ENCODE peak calls at places on chromosome 18, in seven cellular contexts. K is IMR-90, C is right lobe of liver, B is adrenal gland, U is body of pancreas, I is left lung, X is right cardiac atrium. Z is an unnamed sample. For H3K27me3, the result is how much of the 10 kb centered on the place peaks cover.

GRCh38 chr18:36454258-36454657 is 156.7 kb downstream of the FHOD3 start:
- DNase-seq in K (no peak), C (no peak), B (no peak), U (no peak), I (no peak), X (no peak), Z (no peak)

GRCh38 chr18:76923485-76924085 is 101.2 kb downstream of the ZNF236 start:
- DNase-seq in K (peak), C (no peak), B (no peak), U (peak), I (no peak), X (no peak), Z (no peak)

GRCh38 chr18:22171263-22171838 is 2.0 kb downstream of the GATA6 start:
- DNase-seq in K (no peak), C (no peak), B (no peak), U (peak), I (no peak), X (no peak), Z (no peak)

GRCh38 chr18:29184654-29185053 is 1007.7 kb upstream of the CDH2 start:
- DNase-seq in K (peak), C (no peak), B (no peak), U (no peak), I (no peak), X (no peak), Z (no peak)

GRCh38 chr18:76463358-76463757 is 31.7 kb downstream of the ZNF516 start:
- DNase-seq in K (no peak), C (no peak), B (no peak), U (no peak), I (no peak), X (no peak), Z (peak)

GRCh38 chr18:2994603-2995432 is 18.1 kb downstream of the LPIN2 start:
- DNase-seq in K (no peak), C (no peak), B (no peak), U (no peak), I (no peak), X (peak), Z (peak)

GRCh38 chr18:44599409-44599808 is 81.3 kb upstream of the SETBP1 start:
- DNase-seq in K (peak), C (no peak), B (peak), U (peak), I (no peak), X (peak), Z (peak)

GRCh38 chr18:61333746-61334490 is 688 bp downstream of the CDH20 start:
- DNase-seq in K (no peak), C (no peak), B (no peak), U (no peak), I (no peak), X (no peak), Z (peak)

GRCh38 chr18:12057419-12058039 is 36.1 kb upstream of the ANKRD62 start:
- DNase-seq in K (no peak), C (no peak), B (no peak), U (no peak), I (peak), X (no peak), Z (no peak)

GRCh38 chr18:42548493-42548892 is 567.0 kb downstream of the RIT2 start:
- DNase-seq in K (no peak), C (no peak), B (no peak), U (no peak), I (no peak), X (peak), Z (peak)

GRCh38 chr18:35778850-35779634 is 193.4 kb upstream of the RMP24 start:
- DNase-seq in K (no peak), C (no peak), B (no peak), U (no peak), I (no peak), X (no peak), Z (no peak)

GRCh38 chr18:10320848-10321247 is 133.6 kb upstream of the APCDD1 start:
- DNase-seq in K (peak), C (no peak), B (no peak), U (no peak), I (no peak), X (no peak), Z (no peak)

GRCh38 chr18:63137999-63138448 is 181.5 kb downstream of the BCL2 start:
- DNase-seq in K (no peak), C (no peak), B (peak), U (no peak), I (no peak), X (no peak), Z (no peak)

GRCh38 chr18:13379062-13379800 is 160.7 kb downstream of the LDLRAD4 start:
- DNase-seq in K (no peak), C (no peak), B (peak), U (no peak), I (no peak), X (no peak), Z (no peak)

GRCh38 chr18:23596183-23596582 is 9.9 kb upstream of the NPC1 start:
- DNase-seq in K (no peak), C (no peak), B (peak), U (no peak), I (peak), X (peak), Z (no peak)

GRCh38 chr18:45715212-45715780 is 8.7 kb upstream of the SLC14A1 start:
- DNase-seq in K (no peak), C (no peak), B (no peak), U (no peak), I (no peak), X (no peak), Z (no peak)

GRCh38 chr18:12008181-12008767 is 27.0 kb downstream of the IMPA2 start:
- DNase-seq in K (no peak), C (peak), B (no peak), U (peak), I (no peak), X (no peak), Z (peak)

GRCh38 chr18:44586782-44587524 is 93.7 kb upstream of the SETBP1 start:
- DNase-seq in K (no peak), C (no peak), B (no peak), U (no peak), I (no peak), X (no peak), Z (no peak)

GRCh38 chr18:48376934-48377333 is 32.2 kb downstream of the ZBTB7C start:
- DNase-seq in K (no peak), C (no peak), B (peak), U (no peak), I (no peak), X (no peak), Z (no peak)

GRCh38 chr18:24819141-24819890 is 358.9 kb downstream of the HRH4 start:
- DNase-seq in K (no peak), C (no peak), B (no peak), U (no peak), I (no peak), X (no peak), Z (no peak)

GRCh38 chr18:500230-500555 is 308 bp downstream of the COLEC12 start:
- DNase-seq in K (no peak), C (no peak), B (no peak), U (no peak), I (no peak), X (peak), Z (peak)

GRCh38 chr18:48452863-48453323 is 43.7 kb upstream of the ZBTB7C start:
- DNase-seq in K (peak), C (peak), B (no peak), U (no peak), I (no peak), X (no peak), Z (peak)

GRCh38 chr18:73669299-73669698 is 478.3 kb downstream of the FBXO15 start:
- DNase-seq in K (peak), C (no peak), B (no peak), U (peak), I (no peak), X (no peak), Z (no peak)

GRCh38 chr18:77114070-77114563 is 18.5 kb downstream of the MBP start:
- DNase-seq in K (no peak), C (no peak), B (no peak), U (no peak), I (no peak), X (no peak), Z (no peak)

GRCh38 chr18:65748321-65748720 is 2.5 kb upstream of the CDH7 start:
- DNase-seq in K (no peak), C (no peak), B (no peak), U (no peak), I (no peak), X (no peak), Z (no peak)

GRCh38 chr18:65751145-65752085 is 603 bp downstream of the CDH7 start:
- DNase-seq in K (no peak), C (no peak), B (no peak), U (no peak), I (no peak), X (peak), Z (peak)

GRCh38 chr18:65749881-65750280 is 931 bp upstream of the CDH7 start:
- DNase-seq in K (no peak), C (no peak), B (no peak), U (no peak), I (no peak), X (no peak), Z (no peak)

GRCh38 chr18:65752625-65753325 is 2.0 kb downstream of the CDH7 start:
- DNase-seq in K (no peak), C (no peak), B (no peak), U (no peak), I (no peak), X (no peak), Z (no peak)

DNA sequence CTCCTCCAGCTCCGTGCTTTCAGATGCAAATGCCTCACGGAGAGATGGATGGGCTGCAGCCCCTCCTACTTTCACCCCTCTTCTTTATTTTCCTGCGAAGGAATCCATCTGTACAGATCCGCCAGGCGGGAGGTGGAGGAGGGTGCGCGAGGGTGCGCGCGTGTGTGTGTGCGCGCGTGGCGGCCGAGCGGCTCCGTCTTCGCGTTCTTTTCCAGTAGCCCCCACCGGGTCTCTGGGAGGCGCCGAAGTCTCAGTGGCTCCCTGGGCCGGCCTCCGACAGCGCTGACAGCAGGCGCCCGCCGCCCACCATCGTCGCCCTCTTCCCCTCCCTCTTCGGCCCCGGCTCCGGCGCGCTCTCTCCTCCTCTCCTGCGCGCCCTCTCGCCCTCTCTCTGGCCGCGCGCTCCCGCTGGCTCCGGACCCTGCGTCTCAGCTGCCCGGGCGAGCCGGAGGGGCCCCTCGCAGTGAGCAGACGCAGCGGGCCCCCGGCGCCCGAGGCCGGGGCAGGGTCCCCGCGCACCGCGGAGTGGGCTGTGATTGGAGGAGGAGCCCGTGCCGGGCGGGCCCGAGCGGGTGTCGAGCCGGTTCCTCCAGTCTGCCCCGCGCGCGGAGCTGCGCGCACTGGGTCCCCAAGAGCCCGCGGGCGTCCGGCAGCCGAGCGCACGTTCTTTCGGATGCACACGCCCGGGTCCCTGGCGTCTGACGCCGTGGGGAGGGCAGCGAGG is at the start of gene CDH7:
- DNase-seq in K (no peak), C (no peak), B (no peak), U (no peak), I (no peak), X (peak), Z (peak)
- H3K4me3 ChIP-seq in K (no peak), C (no peak), B (peak), U (no peak), I (peak), X (peak), Z (no peak)

GRCh38 chr18:41126541-41127235 is 828.3 kb upstream of the PIK3C3 start:
- DNase-seq in K (peak), C (no peak), B (no peak), U (no peak), I (no peak), X (no peak), Z (no peak)
- H3K27ac ChIP-seq in K (no peak), C (no peak), B (no peak), U (no peak), I (no peak), X (no peak), Z (no peak)

DNA sequence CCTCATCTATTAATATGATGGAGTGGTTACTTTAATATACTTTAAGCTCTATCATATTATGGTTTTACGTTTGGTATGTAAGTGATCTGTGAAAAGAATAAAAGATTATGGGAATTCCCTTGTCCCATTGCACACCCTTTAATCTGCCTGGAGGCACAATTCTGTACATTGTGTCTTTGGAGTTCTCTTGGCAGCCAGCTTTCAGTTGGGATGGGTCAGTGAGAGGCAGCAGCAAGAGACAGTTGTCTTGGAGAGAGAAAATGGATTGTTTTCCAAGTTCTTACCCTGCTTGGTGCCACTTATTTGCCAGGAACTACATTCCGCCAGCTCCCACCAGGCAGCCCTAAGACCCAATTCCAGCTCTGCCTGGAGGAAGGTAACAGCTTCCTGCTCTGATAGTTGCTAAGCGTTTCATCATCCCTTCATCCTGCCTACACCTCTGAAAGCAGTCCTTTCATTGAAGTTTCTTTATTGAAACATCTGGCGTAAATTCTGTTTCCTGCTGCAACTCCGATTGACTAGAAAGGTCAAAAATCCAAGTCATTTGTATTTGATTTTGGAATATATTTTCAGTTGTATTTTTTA is 365.2 kb downstream of the AKAIN1 start:
- DNase-seq in K (no peak), C (no peak), B (no peak), U (no peak), I (no peak), X (no peak), Z (no peak)
- H3K27me3 ChIP-seq in K (under half), C (under half), B (under half), U (under half), I (under half), X (under half), Z (under half)

GRCh38 chr18:57083485-57083884 is 63.4 kb upstream of the BOD1L2 start:
- DNase-seq in K (no peak), C (no peak), B (no peak), U (no peak), I (no peak), X (no peak), Z (no peak)
- H3K4me3 ChIP-seq in K (no peak), C (no peak), B (no peak), U (no peak), I (no peak), X (no peak), Z (no peak)

GRCh38 chr18:58911766-58912165 is 47.1 kb downstream of the ZNF532 start:
- DNase-seq in K (peak), C (no peak), B (peak), U (no peak), I (no peak), X (peak), Z (no peak)
- H3K27ac ChIP-seq in K (peak), C (peak), B (peak), U (peak), I (peak), X (peak), Z (peak)

DNA sequence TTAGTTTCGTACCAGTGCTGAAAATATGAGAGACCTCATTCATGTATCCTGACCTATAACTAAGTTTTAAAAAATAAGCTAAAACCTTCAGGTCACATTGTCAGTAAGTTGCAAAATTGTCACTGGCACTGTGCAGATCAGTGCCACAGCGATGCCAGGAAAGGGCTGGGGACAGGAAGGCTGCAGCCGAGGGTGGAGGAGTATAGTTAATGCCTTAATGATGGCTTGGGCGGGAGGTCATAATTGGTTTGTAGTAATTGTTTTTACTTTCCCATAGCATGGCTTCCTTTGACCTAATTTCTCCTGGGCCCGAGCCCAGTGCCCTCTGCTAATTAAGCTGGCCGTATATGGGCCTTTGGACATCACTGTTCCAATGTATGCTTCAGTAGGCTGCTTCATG is 47.2 kb upstream of the RAB12 start:
- DNase-seq in K (no peak), C (no peak), B (no peak), U (no peak), I (no peak), X (no peak), Z (no peak)
- H3K27me3 ChIP-seq in K (under half), C (under half), B (under half), U (under half), I (under half), X (under half), Z (under half)

GRCh38 chr18:50279752-50280151 is 1.6 kb downstream of the MBD1 start:
- DNase-seq in K (no peak), C (peak), B (no peak), U (no peak), I (no peak), X (no peak), Z (no peak)
- H3K4me3 ChIP-seq in K (no peak), C (no peak), B (peak), U (no peak), I (no peak), X (no peak), Z (no peak)

DNA sequence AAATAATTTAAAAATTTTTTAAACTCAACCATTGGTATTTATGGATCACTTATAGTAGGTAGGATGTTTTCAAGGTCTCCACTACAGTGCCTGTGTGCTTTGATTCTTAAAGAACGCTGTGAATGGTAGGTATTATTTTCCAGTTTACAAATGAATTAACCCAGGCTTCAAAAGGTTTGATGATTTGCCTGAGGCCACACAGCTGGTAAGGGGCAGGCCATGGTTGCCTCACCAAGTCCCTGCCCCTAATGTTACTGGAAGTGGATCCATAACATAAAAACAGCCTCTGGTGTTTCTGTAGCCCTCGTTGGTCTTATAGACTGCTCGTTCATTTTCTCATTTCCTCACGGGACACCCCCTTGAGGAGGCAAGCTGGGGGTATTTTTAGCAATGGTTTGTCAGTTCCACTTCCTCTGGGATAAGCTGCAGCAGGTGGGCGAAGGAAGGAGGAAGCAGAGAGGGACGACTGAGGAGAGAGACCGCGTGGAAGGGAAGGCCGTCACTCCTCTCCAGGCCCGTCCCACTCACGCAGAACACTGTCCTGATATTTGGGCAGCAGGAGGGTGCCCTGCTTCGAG is 32.9 kb upstream of the NDUFV2 start:
- DNase-seq in K (no peak), C (no peak), B (no peak), U (no peak), I (peak), X (no peak), Z (no peak)
- H3K27ac ChIP-seq in K (no peak), C (peak), B (no peak), U (no peak), I (no peak), X (no peak), Z (no peak)

GRCh38 chr18:7207366-7207765 is 23.5 kb upstream of the LRRC30 start:
- DNase-seq in K (no peak), C (no peak), B (no peak), U (no peak), I (no peak), X (no peak), Z (no peak)
- H3K27me3 ChIP-seq in K (under half), C (under half), B (under half), U (under half), I (under half), X (under half), Z (under half)

GRCh38 chr18:38709122-38709521 is 1143.5 kb upstream of the CELF4 start:
- DNase-seq in K (no peak), C (no peak), B (no peak), U (no peak), I (no peak), X (no peak), Z (no peak)

GRCh38 chr18:38706373-38706772 is 1140.8 kb upstream of the CELF4 start:
- DNase-seq in K (no peak), C (no peak), B (no peak), U (no peak), I (no peak), X (no peak), Z (no peak)
- H3K4me3 ChIP-seq in K (no peak), C (no peak), B (no peak), U (no peak), I (no peak), X (no peak), Z (no peak)

Z was measured in aorta.